ENCODE peak calls at places on chromosomes 3 and 15, in ten cellular contexts. A is GM23248; I is fibroblast of lung; J is PC-3; N is brain microvascular endothelial cell; C is bronchial epithelial cell; X is lung; F is stomach; Y is adrenal gland; Z is CD8-positive, alpha-beta T cell. Q is an unnamed sample. For H3K27me3, the result is how much of the 10 kb centered on the place peaks cover.

GRCh38 chr15:58346361-58346760 is 85.4 kb upstream of the LIPC start:
- DNase-seq in A (peak), X (peak), J (peak), C (peak), I (no peak), F (no peak), Z (no peak), Y (no peak), N (no peak), Q (peak)

GRCh38 chr3:4995500-4996053 is 16.3 kb downstream of the BHLHE40 start:
- DNase-seq in N (peak), I (peak), A (peak), J (peak), F (no peak), X (no peak), Z (no peak), C (peak), Y (peak), Q (no peak)

GRCh38 chr3:73056365-73057150 is 4.9 kb upstream of the EBLN2 start:
- DNase-seq in A (peak), I (peak), X (no peak), Z (no peak), N (no peak), C (peak), Y (no peak), J (peak), F (no peak), Q (peak)

GRCh38 chr3:179713643-179714090 is 60.8 kb downstream of the USP13 start:
- DNase-seq in F (no peak), I (peak), A (peak), N (peak), Z (no peak), Y (no peak), J (no peak), X (no peak), C (no peak), Q (peak)

GRCh38 chr3:146605106-146605505 is at the start of gene PLSCR5:
- DNase-seq in A (no peak), I (no peak), C (peak), N (no peak), J (peak), Y (no peak), F (no peak), Z (no peak), X (no peak), Q (no peak)

GRCh38 chr15:57557267-57557666 is 34.4 kb upstream of the MYZAP start:
- DNase-seq in I (no peak), C (no peak), J (no peak), X (no peak), N (no peak), Z (no peak), F (no peak), Y (no peak), A (no peak), Q (no peak)

GRCh38 chr15:58348095-58348812 is 83.5 kb upstream of the LIPC start:
- DNase-seq in I (no peak), N (no peak), Y (no peak), A (no peak), J (peak), C (no peak), Z (no peak), F (no peak), X (no peak), Q (no peak)

GRCh38 chr15:67189326-67190051 is 65.0 kb downstream of the AAGAB start:
- DNase-seq in C (no peak), N (peak), A (peak), F (peak), Y (no peak), Z (no peak), X (no peak), I (no peak), J (no peak), Q (no peak)

GRCh38 chr3:134998855-134999254 is 203.8 kb downstream of the EPHB1 start:
- DNase-seq in A (no peak), I (no peak), X (no peak), N (no peak), Y (no peak), C (no peak), J (peak), F (no peak), Z (no peak), Q (no peak)

GRCh38 chr3:186775999-186776398 is 7.4 kb upstream of the EIF4A2 start:
- DNase-seq in A (peak), F (no peak), X (no peak), Y (no peak), I (no peak), J (no peak), Z (no peak), N (no peak), C (no peak), Q (no peak)

GRCh38 chr3:63230146-63230545 is 48.0 kb upstream of the SYNPR start:
- DNase-seq in Y (no peak), X (no peak), A (no peak), Z (no peak), N (no peak), F (no peak), I (no peak), C (no peak), J (no peak), Q (no peak)

GRCh38 chr3:183924543-183924942 is 39.9 kb upstream of the PARL start:
- DNase-seq in C (peak), F (no peak), N (no peak), J (no peak), X (no peak), Y (no peak), A (no peak), I (peak), Z (no peak), Q (no peak)

GRCh38 chr3:125116311-125117069 is 60.7 kb upstream of the HEG1 start:
- DNase-seq in I (peak), A (peak), X (no peak), F (no peak), N (no peak), Z (no peak), J (peak), C (peak), Y (peak), Q (peak)

GRCh38 chr3:133014325-133014724 is 23.9 kb upstream of the TMEM108 start:
- DNase-seq in N (no peak), J (no peak), Z (no peak), X (no peak), Y (no peak), A (no peak), I (no peak), C (peak), F (no peak), Q (no peak)

GRCh38 chr15:60744826-60745225 is 265.9 kb upstream of the ICE2 start:
- DNase-seq in N (no peak), A (peak), Y (no peak), J (no peak), Z (no peak), C (no peak), I (no peak), X (no peak), F (no peak), Q (no peak)

GRCh38 chr3:115785782-115786181 is 162.5 kb downstream of the GAP43 start:
- DNase-seq in I (no peak), A (peak), Y (no peak), C (no peak), Z (no peak), J (no peak), N (no peak), F (no peak), X (no peak), Q (peak)

GRCh38 chr3:115787818-115788217 is 164.5 kb downstream of the GAP43 start:
- DNase-seq in C (no peak), Y (no peak), I (no peak), A (no peak), J (no peak), Z (no peak), X (no peak), F (no peak), N (no peak), Q (no peak)

GRCh38 chr3:115783938-115784738 is 160.8 kb downstream of the GAP43 start:
- DNase-seq in N (peak), A (peak), X (peak), J (peak), C (peak), I (peak), Y (peak), F (peak), Z (peak), Q (peak)

GRCh38 chr3:115788921-115789470 is 165.7 kb downstream of the GAP43 start:
- DNase-seq in F (no peak), Y (no peak), I (peak), A (peak), J (peak), Z (no peak), X (no peak), N (peak), C (peak), Q (peak)

GRCh38 chr3:115784739-115785571 is 161.6 kb downstream of the GAP43 start:
- DNase-seq in I (peak), C (peak), X (no peak), N (peak), J (peak), A (peak), Y (no peak), F (no peak), Z (no peak), Q (peak)
- H3K4me3 ChIP-seq in I (peak), C (peak), X (no peak), N (peak), J (peak), A (peak), Y (no peak), F (peak), Z (peak), Q (peak)

GRCh38 chr15:80246425-80246894 is 5.6 kb downstream of the CTXND1 start:
- DNase-seq in N (no peak), X (no peak), J (no peak), A (no peak), F (peak), C (no peak), I (no peak), Y (peak), Z (no peak), Q (no peak)
- H3K27me3 ChIP-seq in N (under half), X (under half), J (half or more), A (half or more), F (half or more), C (under half), I (under half), Y (under half), Z (under half), Q (half or more)

DNA sequence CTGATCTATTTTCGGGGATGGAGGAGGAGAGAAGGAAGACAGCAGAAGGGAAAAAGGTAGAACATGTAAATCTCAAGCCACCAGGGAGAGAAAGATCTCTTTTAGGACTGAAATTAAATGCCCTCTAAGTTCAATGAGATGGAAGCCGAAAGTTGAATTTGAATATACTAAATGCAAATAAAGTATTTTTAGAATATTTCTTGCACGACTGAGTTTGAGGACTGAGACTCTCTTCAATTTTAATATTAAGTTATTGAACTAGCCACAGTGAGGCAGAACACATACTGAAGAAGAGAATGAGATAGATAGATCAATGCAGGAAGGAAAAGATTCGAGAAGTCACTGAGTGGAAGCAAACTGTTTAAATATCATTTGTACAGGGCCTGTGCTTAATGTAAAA is 399.9 kb upstream of the CBLB start:
- DNase-seq in F (no peak), X (no peak), N (no peak), I (no peak), Z (no peak), J (no peak), Y (no peak), C (no peak), A (no peak), Q (no peak)
- H3K4me3 ChIP-seq in F (no peak), X (no peak), N (no peak), I (no peak), Z (no peak), J (no peak), Y (no peak), C (no peak), A (no peak), Q (no peak)

DNA sequence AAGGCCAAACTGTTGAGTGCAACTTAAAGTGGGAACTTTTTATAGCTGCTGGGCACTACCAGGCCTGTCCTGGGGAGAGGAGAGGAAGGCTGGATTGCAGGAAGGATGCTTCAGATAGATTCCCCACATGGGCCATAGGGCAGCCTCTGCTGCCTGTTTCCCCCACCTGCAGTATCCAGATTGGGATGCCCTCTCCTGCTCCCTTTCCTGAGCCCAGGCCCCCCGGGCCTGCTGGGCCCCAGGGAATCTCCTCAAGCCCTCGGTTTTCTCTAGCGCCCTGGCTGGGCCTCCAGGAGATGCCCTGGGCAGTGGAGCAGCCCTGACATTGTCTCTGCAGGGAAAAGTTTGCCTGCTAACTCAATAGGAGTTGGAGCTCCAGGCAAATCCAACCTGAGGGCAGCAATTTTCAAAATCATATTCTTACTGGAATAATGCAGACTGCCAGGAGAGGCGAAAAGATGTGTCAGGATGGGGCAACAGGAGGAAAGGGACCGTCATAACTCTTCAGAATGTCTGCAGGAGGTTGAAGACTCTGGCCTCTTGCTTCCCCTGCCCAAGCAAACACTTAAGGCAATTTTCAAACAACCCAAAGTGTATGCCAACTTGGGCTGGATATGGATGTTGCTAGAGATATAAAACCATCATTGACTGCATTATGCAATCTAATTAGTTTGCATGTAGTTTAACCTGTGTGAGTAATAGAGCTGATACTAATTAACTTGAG is 4.4 kb downstream of the NR2F2 start:
- DNase-seq in C (no peak), N (peak), Z (no peak), X (peak), F (no peak), Y (peak), A (peak), J (peak), I (no peak), Q (peak)
- H3K27me3 ChIP-seq in C (under half), N (under half), Z (half or more), X (under half), F (under half), Y (under half), A (under half), J (under half), I (under half), Q (under half)

GRCh38 chr3:127329647-127330285 is 41.9 kb upstream of the PRR20G start:
- DNase-seq in C (no peak), Z (no peak), N (no peak), J (no peak), I (no peak), F (no peak), Y (no peak), X (no peak), A (no peak), Q (no peak)
- H3K4me3 ChIP-seq in C (no peak), Z (no peak), N (no peak), J (no peak), I (no peak), F (no peak), Y (no peak), X (no peak), A (no peak), Q (no peak)

DNA sequence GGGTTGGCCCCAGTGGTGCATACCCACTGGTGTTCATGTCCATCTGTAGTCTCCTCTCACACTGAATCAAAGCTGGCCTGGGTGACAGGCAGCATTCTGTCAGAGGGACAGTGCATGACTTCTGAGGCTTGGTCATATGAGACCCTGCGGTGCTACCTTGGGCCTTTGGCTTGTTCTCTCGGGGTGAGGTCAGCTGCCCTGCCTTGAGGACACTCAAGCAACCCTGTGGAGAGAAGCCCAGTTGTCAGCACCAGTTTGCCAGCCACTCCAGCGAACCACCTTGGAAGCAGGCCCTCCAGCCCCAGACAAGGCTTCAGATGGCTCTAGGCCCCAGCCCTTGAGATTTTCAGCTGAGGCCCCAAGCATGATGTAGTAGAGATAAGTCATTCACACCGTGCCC is 16.9 kb upstream of the RAB7A start:
- DNase-seq in Z (no peak), I (no peak), J (no peak), X (peak), N (no peak), A (no peak), Y (no peak), F (no peak), C (no peak), Q (no peak)
- H3K27me3 ChIP-seq in Z (under half), I (under half), J (under half), X (under half), N (under half), A (under half), Y (under half), F (under half), C (under half), Q (under half)

DNA sequence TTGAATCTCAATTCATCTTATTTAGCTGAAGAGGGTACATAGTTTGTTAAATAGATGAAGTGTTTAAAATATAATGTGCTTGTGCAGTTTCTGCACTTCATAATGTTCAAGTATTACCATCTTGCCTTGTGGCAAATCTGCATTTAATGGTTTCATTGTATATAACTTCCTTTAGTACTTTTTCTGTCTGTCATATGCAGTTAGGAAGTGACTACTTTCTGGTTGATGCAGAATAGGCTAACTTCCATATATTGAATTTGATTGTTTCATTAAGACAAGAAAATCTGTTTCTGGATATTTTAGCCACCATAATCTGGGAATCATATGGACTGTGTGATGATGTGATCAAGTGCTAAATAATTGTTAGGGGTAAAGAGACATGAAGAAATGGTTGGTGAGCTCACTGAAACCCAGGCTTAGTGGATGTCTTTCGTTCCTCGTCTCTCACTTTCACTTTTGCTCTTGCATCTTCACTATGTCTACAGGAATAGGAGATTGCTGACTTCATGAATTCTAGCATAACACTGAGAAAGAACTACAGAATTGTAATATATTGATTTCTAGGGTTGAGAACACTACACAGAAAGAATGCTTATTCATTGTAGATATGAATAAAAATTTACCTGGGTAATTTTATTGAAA is 3.5 kb upstream of the MNS1 start:
- DNase-seq in N (no peak), X (no peak), I (peak), Z (no peak), Y (no peak), C (no peak), A (peak), J (no peak), F (no peak), Q (peak)
- H3K4me3 ChIP-seq in N (no peak), X (no peak), I (peak), Z (peak), Y (no peak), C (no peak), A (peak), J (peak), F (peak), Q (peak)

GRCh38 chr15:89366656-89367393 is 32.2 kb upstream of the POLG start:
- DNase-seq in Y (no peak), C (no peak), A (no peak), Z (no peak), I (no peak), X (no peak), J (no peak), F (no peak), N (no peak), Q (no peak)
- H3K27me3 ChIP-seq in Y (half or more), C (half or more), A (half or more), Z (half or more), I (half or more), X (under half), J (under half), F (half or more), N (half or more), Q (half or more)

DNA sequence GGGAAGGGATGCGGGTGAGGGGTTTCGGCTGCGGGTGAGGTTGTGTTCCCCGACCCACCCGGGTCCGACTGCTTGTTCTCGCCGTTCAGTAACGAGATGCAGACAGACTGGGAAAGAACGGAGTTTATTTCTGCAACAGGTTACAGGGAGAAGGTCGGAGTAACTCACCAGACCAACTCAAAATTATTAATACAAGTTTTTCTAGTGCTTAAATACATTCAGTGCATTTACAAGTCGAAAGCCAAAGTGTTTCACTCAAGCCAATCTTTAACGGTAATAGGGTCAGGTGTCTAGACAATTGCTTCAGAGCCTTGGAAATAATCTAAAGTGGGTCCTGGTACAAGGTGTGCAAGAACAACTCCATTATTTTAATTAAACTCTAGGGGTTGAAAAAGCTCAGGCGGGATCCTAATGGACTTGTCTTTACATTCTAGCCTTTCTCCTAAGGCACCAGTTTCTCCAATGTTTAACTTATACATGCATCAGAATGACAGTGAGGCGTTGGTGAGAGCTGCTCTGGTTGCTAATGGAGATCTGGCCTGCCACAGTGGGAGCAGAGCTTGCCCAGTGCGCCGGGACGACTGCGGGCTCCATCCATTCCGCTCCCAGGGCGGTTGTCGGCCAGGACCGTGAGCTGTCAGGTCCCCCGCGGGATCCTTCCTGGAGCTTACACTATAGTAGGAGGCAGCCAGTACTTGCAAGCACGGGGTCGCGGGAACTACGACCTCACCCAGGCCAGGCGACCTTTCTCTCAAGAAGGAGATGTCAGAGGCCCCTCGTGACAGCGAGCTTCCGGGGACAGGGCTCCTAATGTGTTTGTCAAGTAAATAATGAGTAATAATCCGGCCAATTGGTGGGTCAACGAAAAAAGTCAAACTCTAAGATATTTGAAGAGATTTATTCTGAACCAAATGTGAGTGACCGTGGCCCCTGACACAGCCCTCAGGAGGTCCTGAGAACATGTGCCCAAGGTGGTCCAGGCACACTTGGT is 836 bp upstream of the HIGD1A start:
- DNase-seq in N (no peak), Z (no peak), F (peak), Y (peak), X (no peak), A (peak), J (no peak), C (no peak), I (peak), Q (peak)
- H3K4me3 ChIP-seq in N (peak), Z (peak), F (peak), Y (peak), X (peak), A (peak), J (peak), C (peak), I (peak), Q (peak)

DNA sequence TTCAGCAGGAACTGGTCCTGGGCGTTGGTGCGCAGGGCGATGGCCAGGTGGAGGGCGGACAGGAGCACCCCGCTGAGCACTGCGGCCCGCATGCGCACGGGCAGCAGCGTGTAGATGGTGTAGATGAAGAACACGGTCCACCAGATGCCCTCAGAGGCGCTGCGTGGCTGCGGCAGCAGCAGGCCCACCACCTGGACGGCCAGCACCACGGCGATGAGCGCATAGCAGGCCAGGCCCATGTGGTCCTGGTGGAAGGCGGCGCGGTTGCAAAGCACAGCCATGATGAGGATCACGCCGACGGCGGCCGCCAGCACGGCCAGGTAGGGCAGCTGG is 1.5 kb downstream of the ADCY5 start:
- DNase-seq in Y (no peak), J (no peak), A (no peak), X (no peak), F (no peak), N (no peak), I (no peak), Z (no peak), C (no peak), Q (no peak)
- H3K27me3 ChIP-seq in Y (under half), J (half or more), A (half or more), X (under half), F (half or more), N (half or more), I (half or more), Z (under half), C (under half), Q (half or more)

Q was measured in adipocyte.